ENCODE peak calls at places on chromosomes 4 and X, in seven cellular contexts. A, I, T, U, S, Y and O are unnamed samples.

GRCh38 chrX:141839856-141840255 is 1.7 kb downstream of the MAGEC3 start:
- DNase-seq in U (no peak), Y (no peak), A (no peak), S (no peak), I (no peak), T (peak; percentile 2), O (no peak)

GRCh38 chrX:19846995-19847790 is 40.2 kb downstream of the SH3KBP1 start:
- DNase-seq in I (no peak), T (peak; percentile 88), A (peak; percentile 75), U (peak; percentile 52), S (no peak), Y (no peak), O (no peak)

GRCh38 chr4:90209922-90210321 is 82.7 kb downstream of the CCSER1 start:
- DNase-seq in I (no peak), A (no peak), T (no peak), S (no peak), Y (no peak), U (no peak), O (no peak)

GRCh38 chrX:95762716-95763115 is 921.9 kb upstream of the DIAPH2 start:
- DNase-seq in Y (no peak), I (no peak), A (no peak), U (no peak), S (no peak), T (no peak), O (no peak)

GRCh38 chrX:77451041-77451440 is 3.9 kb downstream of the FGF16 start:
- DNase-seq in U (peak; percentile 3), Y (no peak), S (no peak), T (peak; percentile 66), I (no peak), A (peak; percentile 47), O (no peak)

GRCh38 chrX:136880003-136880451 is 498 bp downstream of the RBMX start:
- DNase-seq in Y (no peak), I (no peak), A (no peak), U (no peak), T (peak; percentile 3), S (peak; percentile 46), O (peak; percentile 15)

GRCh38 chr4:14829795-14830194 is 172.5 kb upstream of the CPEB2 start:
- DNase-seq in Y (no peak), U (no peak), I (no peak), S (no peak), T (no peak), A (no peak), O (no peak)

GRCh38 chr4:12231098-12231497 is 802.4 kb upstream of the HS3ST1 start:
- DNase-seq in A (no peak), Y (no peak), T (no peak), U (no peak), S (no peak), I (no peak), O (no peak)

GRCh38 chr4:183758006-183758734 is 99.1 kb downstream of the TRAPPC11 start:
- DNase-seq in I (no peak), T (no peak), S (no peak), Y (peak; percentile 63), U (no peak), A (no peak), O (no peak)